ENCODE peak calls at places on chromosomes 12 and 14, in seven cellular contexts. Y is bronchial epithelial cell, U is hepatocyte, J is endothelial cell, L is chondrocyte, V is nephron progenitor cell, K is dorsolateral prefrontal cortex. M is an unnamed sample.

GRCh38 chr14:58587271-58587670 is 50.5 kb upstream of the DACT1 start:
- DNase-seq in Y (no peak), U (no peak), J (no peak), L (no peak), V (no peak), K (no peak), M (no peak)

GRCh38 chr14:57501039-57501557 is 7.4 kb upstream of the CCDC198 start:
- DNase-seq in Y (peak), U (no peak), J (no peak), L (no peak), V (no peak), K (no peak), M (no peak)

GRCh38 chr12:69238589-69239285 is 632 bp upstream of the CPSF6 start:
- DNase-seq in Y (no peak), U (no peak), J (no peak), L (no peak), V (no peak), K (no peak), M (no peak)

GRCh38 chr14:67410313-67410712 is 1.7 kb downstream of the PLEK2 start:
- DNase-seq in Y (peak), U (peak), J (no peak), L (no peak), V (no peak), K (no peak), M (no peak)

GRCh38 chr14:88352299-88353097 is 29.4 kb upstream of the KCNK10 start:
- DNase-seq in Y (peak), U (no peak), J (no peak), L (no peak), V (no peak), K (no peak), M (no peak)

GRCh38 chr14:67469954-67470353 is 18.6 kb downstream of the TMEM229B start:
- DNase-seq in Y (no peak), U (no peak), J (no peak), L (no peak), V (no peak), K (no peak), M (no peak)

GRCh38 chr12:66688836-66689439 is 10.1 kb upstream of the GRIP1 start:
- DNase-seq in Y (peak), U (peak), J (peak), L (no peak), V (peak), K (no peak), M (peak)

GRCh38 chr14:61192970-61193369 is 88.2 kb downstream of the TMEM30B start:
- DNase-seq in Y (no peak), U (no peak), J (no peak), L (no peak), V (no peak), K (no peak), M (no peak)

GRCh38 chr12:68581926-68582325 is 28.8 kb upstream of the RAP1B start:
- DNase-seq in Y (no peak), U (no peak), J (no peak), L (no peak), V (no peak), K (no peak), M (no peak)

GRCh38 chr12:94768398-94769039 is 118.2 kb upstream of the TMCC3 start:
- DNase-seq in Y (no peak), U (no peak), J (no peak), L (no peak), V (no peak), K (no peak), M (no peak)

GRCh38 chr12:102407776-102408486 is 72.4 kb downstream of the IGF1 start:
- DNase-seq in Y (peak), U (no peak), J (no peak), L (no peak), V (no peak), K (no peak), M (no peak)

GRCh38 chr14:55288439-55288838 is 17.2 kb downstream of the FBXO34 start:
- DNase-seq in Y (no peak), U (no peak), J (no peak), L (no peak), V (no peak), K (no peak), M (no peak)

GRCh38 chr14:97580923-97581495 is 783.8 kb downstream of the VRK1 start:
- DNase-seq in Y (peak), U (peak), J (peak), L (no peak), V (peak), K (no peak), M (no peak)

GRCh38 chr14:101962503-101962874 is 1.9 kb upstream of the DYNC1H1 start:
- DNase-seq in Y (peak), U (peak), J (no peak), L (no peak), V (no peak), K (peak), M (no peak)

GRCh38 chr14:57086271-57087162 is 182.2 kb downstream of the EXOC5 start:
- DNase-seq in Y (no peak), U (no peak), J (no peak), L (no peak), V (no peak), K (no peak), M (no peak)

GRCh38 chr14:56892959-56893358 is 82.7 kb upstream of the OTX2 start:
- DNase-seq in Y (no peak), U (no peak), J (no peak), L (no peak), V (no peak), K (no peak), M (no peak)

GRCh38 chr12:23055004-23055403 is 430.0 kb downstream of the ETNK1 start:
- DNase-seq in Y (peak), U (peak), J (peak), L (no peak), V (peak), K (no peak), M (no peak)
- TF ChIP-seq CTCF in Y (peak), U (peak), J (peak), L (peak), V (peak), K (no peak), M (peak)

GRCh38 chr12:107610030-107610859 is 75.4 kb upstream of the PWP1 start:
- DNase-seq in Y (peak), U (peak), J (peak), L (no peak), V (peak), K (peak), M (peak)
- TF ChIP-seq CTCF in Y (peak), U (peak), J (peak), L (peak), V (peak), K (peak), M (peak)

GRCh38 chr12:53048033-53048779 is 1.7 kb upstream of the TNS2 start:
- DNase-seq in Y (no peak), U (peak), J (peak), L (peak), V (no peak), K (peak), M (no peak)
- TF ChIP-seq CTCF in Y (peak), U (peak), J (no peak), L (peak), V (no peak), K (peak), M (no peak)

GRCh38 chr14:64463873-64464272 is 1.4 kb upstream of the AKAP5 start:
- DNase-seq in Y (no peak), U (no peak), J (no peak), L (no peak), V (no peak), K (no peak), M (no peak)
- TF ChIP-seq CTCF in Y (no peak), U (no peak), J (no peak), L (no peak), V (no peak), K (no peak), M (no peak)

DNA sequence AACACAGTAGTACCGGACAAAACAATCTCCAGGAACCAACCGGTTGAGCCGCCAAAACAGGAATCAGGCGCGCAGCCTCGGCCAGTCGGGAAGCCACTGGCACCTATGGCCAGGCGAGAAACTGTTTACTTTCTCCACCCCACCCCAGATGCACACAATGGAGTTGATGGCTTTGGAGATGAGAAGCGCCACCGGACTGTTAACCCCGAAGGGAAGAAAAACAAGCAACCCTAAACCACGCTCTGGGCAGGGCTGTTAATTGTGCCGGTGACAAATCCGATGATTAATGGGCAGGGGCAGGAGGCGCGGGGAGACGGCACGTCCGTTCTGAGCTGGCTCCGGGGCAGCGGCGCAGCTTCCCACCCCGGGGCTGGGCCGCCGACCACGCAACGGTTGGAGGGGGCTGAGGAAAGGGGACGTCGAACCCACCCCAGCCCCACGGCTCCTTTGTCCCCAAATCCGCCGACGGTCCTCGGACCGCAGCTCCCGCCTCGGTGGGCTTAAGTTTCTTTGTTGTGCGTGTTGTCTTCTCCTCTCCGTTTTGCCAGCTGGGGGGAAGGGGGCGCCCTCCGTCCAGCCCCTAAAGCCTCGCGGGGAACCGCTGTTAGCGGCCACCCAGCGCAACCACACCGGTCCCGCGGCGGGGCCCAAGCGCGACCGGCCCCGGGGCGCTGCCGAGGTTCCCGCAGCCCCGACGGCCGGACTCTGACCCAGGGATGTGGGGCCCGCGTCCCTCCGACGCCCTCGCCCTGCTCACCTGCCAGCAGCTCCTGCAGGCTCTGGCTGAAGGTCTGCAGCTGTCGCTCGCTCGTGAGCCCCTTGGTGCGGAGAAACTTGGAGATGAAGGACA is 790 bp downstream of the BTG1 start:
- DNase-seq in Y (peak), U (peak), J (peak), L (peak), V (peak), K (peak), M (no peak)
- TF ChIP-seq CTCF in Y (no peak), U (peak), J (peak), L (peak), V (no peak), K (peak), M (no peak)

GRCh38 chr12:3901116-3901515 is 27.9 kb upstream of the PARP11 start:
- DNase-seq in Y (no peak), U (no peak), J (no peak), L (no peak), V (no peak), K (no peak), M (no peak)
- TF ChIP-seq CTCF in Y (no peak), U (no peak), J (peak), L (peak), V (peak), K (no peak), M (no peak)

DNA sequence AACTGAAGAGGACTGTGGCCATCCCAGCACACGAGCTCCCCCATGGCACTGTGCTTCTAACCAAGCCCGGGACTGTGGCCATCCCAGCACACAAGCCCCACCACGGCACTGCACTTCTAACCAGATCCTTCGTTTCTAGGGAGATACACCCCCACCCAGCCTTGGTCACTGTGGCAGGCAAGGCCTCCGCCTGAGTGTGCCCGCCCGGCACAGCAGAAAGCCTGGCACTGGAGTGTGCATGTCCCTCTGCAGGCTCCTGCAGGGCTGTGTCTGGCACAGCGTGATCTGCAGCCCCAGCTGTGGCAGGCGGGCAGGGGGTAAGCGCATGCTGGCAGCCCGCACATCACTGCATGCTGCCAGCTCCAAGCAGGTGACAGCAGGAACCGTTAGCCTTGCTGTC is 49.8 kb downstream of the CCDC85C start:
- DNase-seq in Y (no peak), U (no peak), J (no peak), L (no peak), V (no peak), K (no peak), M (no peak)
- TF ChIP-seq CTCF in Y (no peak), U (no peak), J (no peak), L (no peak), V (no peak), K (no peak), M (no peak)

GRCh38 chr14:66117600-66117999 is 368.6 kb upstream of the CCDC196 start:
- DNase-seq in Y (peak), U (peak), J (no peak), L (no peak), V (no peak), K (no peak), M (no peak)
- TF ChIP-seq CTCF in Y (no peak), U (no peak), J (no peak), L (no peak), V (no peak), K (no peak), M (no peak)

M was measured in GM13976.